ENCODE peak calls at places on chromosomes 5 and 9, in ten cellular contexts. Y is HAP-1, A is GM18507, Q is Calu3, M is substantia nigra, J is left ventricle myocardium inferior, F is GM03348, P is BE2C, H is thyroid gland, N is glomerular endothelial cell. R is an unnamed sample.

GRCh38 chr5:135239461-135240282 is 159.4 kb downstream of the MACROH2A1 start:
- DNase-seq in N (no peak), F (no peak), J (no peak), Q (no peak), A (no peak), M (no peak), Y (peak), H (peak), P (peak), R (no peak)

GRCh38 chr5:74393943-74394342 is 246.6 kb downstream of the ENC1 start:
- DNase-seq in N (no peak), Q (no peak), H (no peak), Y (no peak), A (no peak), P (no peak), M (no peak), J (no peak), F (no peak), R (no peak)

GRCh38 chr9:71980266-71981018 is 69.0 kb downstream of the C9orf85 start:
- DNase-seq in Y (no peak), M (no peak), Q (no peak), F (no peak), A (no peak), P (no peak), J (no peak), N (no peak), H (no peak), R (no peak)

GRCh38 chr9:88672874-88673695 is 138.1 kb downstream of the NXNL2 start:
- DNase-seq in P (peak), H (no peak), A (no peak), N (no peak), J (no peak), F (no peak), M (no peak), Q (no peak), Y (no peak), R (no peak)

GRCh38 chr9:107100591-107100990 is 182.5 kb upstream of the RAD23B start:
- DNase-seq in H (no peak), J (no peak), Q (no peak), F (no peak), A (no peak), N (no peak), Y (no peak), P (no peak), M (no peak), R (no peak)

GRCh38 chr5:119400248-119400647 is 44.4 kb downstream of the TNFAIP8 start:
- DNase-seq in J (no peak), F (no peak), Y (no peak), Q (no peak), H (peak), M (no peak), P (no peak), A (no peak), N (no peak), R (no peak)

GRCh38 chr9:114718801-114719221 is 36.8 kb upstream of the TEX48 start:
- DNase-seq in M (no peak), P (no peak), H (no peak), A (no peak), N (no peak), Q (peak), Y (no peak), J (no peak), F (no peak), R (no peak)

GRCh38 chr5:118224546-118224945 is 763.8 kb downstream of the DTWD2 start:
- DNase-seq in Q (no peak), H (no peak), N (no peak), M (no peak), F (peak), Y (no peak), A (no peak), P (no peak), J (no peak), R (no peak)

GRCh38 chr5:53100606-53101005 is 9.0 kb downstream of the MOCS2 start:
- DNase-seq in F (no peak), M (no peak), A (no peak), Y (no peak), N (no peak), J (no peak), H (no peak), P (no peak), Q (no peak), R (no peak)

GRCh38 chr5:6766558-6767191 is 53.4 kb downstream of the TENT4A start:
- DNase-seq in J (peak), F (peak), M (peak), Q (peak), H (peak), N (peak), P (peak), Y (no peak), A (no peak), R (peak)

GRCh38 chr5:113047733-113048652 is 71.4 kb downstream of the DCP2 start:
- DNase-seq in Y (no peak), Q (no peak), F (no peak), M (no peak), N (no peak), A (no peak), H (no peak), P (no peak), J (no peak), R (no peak)

GRCh38 chr9:81849631-81850259 is 78.5 kb upstream of the SPATA31D4 start:
- DNase-seq in Q (peak), M (no peak), J (no peak), Y (no peak), A (no peak), P (no peak), H (no peak), N (no peak), F (no peak), R (no peak)

GRCh38 chr5:179114756-179115155 is 54.6 kb downstream of the ZNF354C start:
- DNase-seq in Q (no peak), J (no peak), Y (no peak), N (no peak), P (no peak), A (no peak), H (no peak), F (no peak), M (no peak), R (no peak)

GRCh38 chr5:54180616-54181015 is 129.8 kb downstream of the ARL15 start:
- DNase-seq in A (no peak), F (peak), M (no peak), J (no peak), H (no peak), Q (no peak), N (no peak), Y (peak), P (no peak), R (no peak)

GRCh38 chr5:69188811-69189161 is 597 bp upstream of the CENPH start:
- DNase-seq in N (no peak), M (no peak), Q (no peak), H (no peak), P (no peak), J (no peak), F (no peak), Y (no peak), A (no peak), R (no peak)

GRCh38 chr9:34558911-34559615 is 30.5 kb downstream of the CNTFR start:
- DNase-seq in Y (no peak), A (no peak), F (no peak), M (no peak), N (no peak), J (no peak), Q (no peak), P (no peak), H (no peak), R (no peak)

GRCh38 chr5:147455822-147456221 is 54.0 kb downstream of the DPYSL3 start:
- DNase-seq in P (no peak), M (no peak), J (no peak), H (no peak), N (no peak), A (no peak), Y (no peak), Q (no peak), F (peak), R (no peak)

GRCh38 chr9:88387035-88387732 is 1.1 kb upstream of the SPIN1 start:
- DNase-seq in A (no peak), J (peak), M (no peak), Y (peak), N (no peak), Q (peak), F (peak), H (peak), P (no peak), R (no peak)

GRCh38 chr5:129361441-129362025 is 98.6 kb upstream of the ADAMTS19 start:
- DNase-seq in Y (no peak), J (no peak), N (no peak), M (no peak), P (no peak), H (no peak), F (peak), A (no peak), Q (no peak), R (no peak)

GRCh38 chr5:54545796-54546195 is 28.2 kb downstream of the SNX18 start:
- DNase-seq in H (peak), J (no peak), Y (no peak), A (no peak), N (no peak), Q (no peak), M (no peak), F (no peak), P (no peak), R (no peak)

GRCh38 chr5:125377151-125377550 is 630.7 kb upstream of the ZNF608 start:
- DNase-seq in Q (no peak), P (no peak), J (no peak), H (no peak), N (no peak), Y (no peak), M (no peak), F (no peak), A (no peak), R (no peak)

GRCh38 chr5:311963-312362 is 9.6 kb upstream of the AHRR start:
- DNase-seq in Q (no peak), H (no peak), A (no peak), M (no peak), N (no peak), F (no peak), P (no peak), J (no peak), Y (no peak), R (no peak)

GRCh38 chr5:74630387-74631087 is 10.0 kb downstream of the ENC1 start:
- DNase-seq in J (no peak), N (no peak), H (peak), Y (peak), M (no peak), F (peak), Q (no peak), P (no peak), A (no peak), R (peak)

GRCh38 chr9:22645893-22646292 is 199.3 kb downstream of the DMRTA1 start:
- DNase-seq in P (no peak), J (no peak), F (no peak), H (no peak), M (no peak), A (no peak), N (no peak), Q (no peak), Y (no peak), R (no peak)

GRCh38 chr9:127066775-127067111 is 55.7 kb downstream of the ANGPTL2 start:
- DNase-seq in N (no peak), J (no peak), F (no peak), Y (no peak), M (no peak), H (no peak), Q (no peak), P (no peak), A (no peak), R (no peak)

R was measured in pulmonary artery endothelial cell.